ENCODE peak calls at places on chromosomes 12 and 14, in seven cellular contexts. Q is NB4, Y is adrenal gland, J is suprapubic skin, E is ovary, G is body of pancreas, D is Peyer's patch. Z is an unnamed sample.

GRCh38 chr12:104667139-104667538 is 210.4 kb downstream of the CHST11 start:
- DNase-seq in Q (peak; percentile 54), Y (peak; percentile 71), J (no peak), G (peak; percentile 86), E (no peak), D (no peak), Z (no peak)

GRCh38 chr14:75375983-75376382 is 51.8 kb upstream of the JDP2 start:
- DNase-seq in J (no peak), D (no peak), Q (no peak), Y (no peak), G (no peak), E (no peak), Z (no peak)

GRCh38 chr12:49292729-49293055 is 2.3 kb upstream of the PRPH start:
- DNase-seq in J (no peak), E (no peak), G (no peak), Q (no peak), Y (no peak), D (no peak), Z (no peak)

GRCh38 chr14:84228702-84229101 is 1301.2 kb upstream of the FLRT2 start:
- DNase-seq in J (no peak), E (no peak), D (no peak), Y (no peak), G (no peak), Q (no peak), Z (no peak)

GRCh38 chr12:56995930-56996496 is 10.3 kb downstream of the ZBTB39 start:
- DNase-seq in J (no peak), D (no peak), E (no peak), Q (no peak), Y (no peak), G (no peak), Z (no peak)

GRCh38 chr14:69318241-69318640 is 58.3 kb downstream of the GALNT16 start:
- DNase-seq in E (no peak), Q (no peak), D (no peak), J (peak; percentile 43), G (no peak), Y (peak; percentile 42), Z (no peak)

GRCh38 chr14:103801459-103801858 is 45.9 kb downstream of the PPP1R13B start:
- DNase-seq in G (no peak), J (no peak), Q (peak; percentile 73), Y (no peak), D (no peak), E (no peak), Z (peak; percentile 76)

GRCh38 chr12:51238037-51238509 is 553 bp upstream of the DAZAP2 start:
- DNase-seq in Q (no peak), D (peak; percentile 32), E (no peak), Y (no peak), J (no peak), G (peak; percentile 61), Z (no peak)

GRCh38 chr12:113040722-113041168 is 15.8 kb upstream of the DTX1 start:
- DNase-seq in D (no peak), E (no peak), J (peak; percentile 82), Q (peak; percentile 74), G (peak; percentile 77), Y (peak; percentile 79), Z (peak; percentile 90)

GRCh38 chr12:63889236-63889635 is 44.7 kb downstream of the SRGAP1 start:
- DNase-seq in G (no peak), J (no peak), Q (no peak), D (no peak), E (no peak), Y (no peak), Z (peak; percentile 27)

GRCh38 chr14:97644365-97644764 is 847.2 kb downstream of the VRK1 start:
- DNase-seq in G (no peak), Y (peak; percentile 60), E (no peak), J (no peak), Q (no peak), D (no peak), Z (no peak)

GRCh38 chr12:7935464-7935772 is 569 bp downstream of the SLC2A3 start:
- DNase-seq in D (no peak), J (no peak), Q (no peak), E (no peak), G (no peak), Y (no peak), Z (no peak)

GRCh38 chr12:65656904-65657351 is 167.4 kb upstream of the HMGA2 start:
- DNase-seq in E (no peak), G (no peak), J (no peak), Q (peak; percentile 96), D (no peak), Y (no peak), Z (no peak)

GRCh38 chr12:26152507-26153102 is 27.8 kb upstream of the BHLHE41 start:
- DNase-seq in J (no peak), D (no peak), E (no peak), Y (no peak), G (no peak), Q (no peak), Z (no peak)

GRCh38 chr14:59107819-59108218 is 80.6 kb upstream of the DAAM1 start:
- DNase-seq in Y (no peak), D (no peak), G (no peak), J (no peak), Q (no peak), E (no peak), Z (no peak)

GRCh38 chr12:6494351-6494743 is 445 bp downstream of the NCAPD2 start:
- DNase-seq in Y (no peak), Q (no peak), J (no peak), E (no peak), D (no peak), G (no peak), Z (no peak)

GRCh38 chr12:49092086-49092815 is 2.4 kb downstream of the DHH start:
- DNase-seq in Y (no peak), E (no peak), J (no peak), G (no peak), Q (peak; percentile 95), D (peak; percentile 44), Z (no peak)

GRCh38 chr14:68625366-68626090 is 167.3 kb downstream of the ZFP36L1 start:
- DNase-seq in J (no peak), G (no peak), Q (no peak), E (no peak), D (no peak), Y (peak; percentile 36), Z (no peak)

GRCh38 chr14:49986344-49987014 is 93.6 kb downstream of the ARF6 start:
- DNase-seq in G (no peak), E (no peak), J (no peak), Y (peak; percentile 5), Q (no peak), D (no peak), Z (no peak)

GRCh38 chr12:87760943-87761342 is 268.3 kb downstream of the C12orf50 start:
- DNase-seq in J (no peak), D (no peak), E (no peak), Q (no peak), Y (no peak), G (no peak), Z (no peak)

GRCh38 chr12:65657635-65658034 is 166.6 kb upstream of the HMGA2 start:
- DNase-seq in D (no peak), E (no peak), G (no peak), Y (no peak), Q (no peak), J (no peak), Z (no peak)

DNA sequence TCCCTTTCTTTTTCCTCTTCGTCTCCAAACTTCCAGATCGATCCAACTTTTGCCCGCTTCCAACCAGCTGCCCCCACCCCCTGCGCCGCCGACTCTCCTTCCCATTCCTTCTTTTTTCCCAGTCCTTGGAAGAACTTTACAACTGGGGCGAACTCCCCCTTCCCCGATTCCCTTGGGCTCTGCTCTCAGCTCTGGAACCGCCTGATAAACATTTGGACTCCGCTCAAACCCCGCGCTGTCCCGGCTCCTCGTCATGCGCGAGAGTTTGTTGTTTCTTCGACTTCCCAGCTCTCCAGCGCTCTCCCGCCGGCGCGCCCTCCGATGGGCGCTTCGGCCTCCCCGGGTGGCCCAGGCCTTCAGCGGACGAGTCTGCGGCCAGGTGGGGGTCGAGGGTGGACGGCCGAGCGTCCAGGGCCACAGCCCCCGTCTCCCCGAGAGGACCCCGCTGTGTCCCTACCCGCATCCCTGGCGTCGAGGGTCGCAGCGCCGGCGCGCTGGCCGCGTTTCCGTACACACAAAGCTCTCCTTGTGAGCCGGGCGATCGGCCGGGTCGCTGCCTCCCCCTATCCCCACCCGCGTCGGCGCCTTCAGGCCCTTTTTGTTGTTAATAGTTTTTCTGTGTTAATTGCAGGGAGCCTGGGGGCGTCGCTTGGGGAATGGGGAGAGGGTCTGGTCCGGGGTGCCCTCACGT is 819 bp downstream of the MMP14 start:
- DNase-seq in Y (peak; percentile 83), E (peak; percentile 78), D (no peak), Q (peak; percentile 68), J (peak; percentile 85), G (peak; percentile 71), Z (no peak)
- TF ChIP-seq POLR2A in Y (no peak), E (peak; percentile 34), D (no peak), Q (no peak), J (no peak), G (peak; percentile 49), Z (peak; percentile 9)

GRCh38 chr14:38950676-38951075 is 152.4 kb downstream of the SEC23A start:
- DNase-seq in G (no peak), D (no peak), Q (no peak), Y (no peak), E (no peak), J (no peak), Z (no peak)
- TF ChIP-seq POLR2A in G (no peak), D (no peak), Q (no peak), Y (no peak), E (no peak), J (no peak), Z (no peak)

DNA sequence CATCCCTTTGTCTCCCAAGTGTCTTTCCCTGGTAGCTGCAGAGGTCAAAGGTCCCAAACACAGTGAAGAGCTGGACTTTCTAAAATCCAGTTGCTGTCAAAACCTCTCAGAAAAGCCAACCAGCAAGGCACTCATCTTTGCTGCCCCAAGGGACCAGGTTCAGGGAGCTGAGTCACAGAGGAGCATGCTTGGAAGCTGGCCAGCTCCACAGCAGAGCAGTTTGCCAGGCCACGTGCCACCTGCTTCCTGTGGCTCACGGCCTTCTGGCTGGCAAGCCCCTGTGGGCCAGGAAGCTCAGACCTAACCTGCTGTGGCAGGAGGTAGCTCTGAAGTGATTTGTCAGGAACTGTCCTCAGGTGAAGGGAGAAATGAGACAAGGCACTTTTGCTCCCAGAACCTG is 3.6 kb downstream of the ISCU start:
- DNase-seq in D (peak; percentile 54), G (peak; percentile 90), J (no peak), Y (peak; percentile 96), Q (peak; percentile 87), E (peak; percentile 52), Z (peak; percentile 69)
- TF ChIP-seq POLR2A in D (no peak), G (no peak), J (no peak), Y (no peak), Q (no peak), E (no peak), Z (no peak)

GRCh38 chr14:57382283-57382682 is 8.1 kb upstream of the NAA30 start:
- DNase-seq in D (no peak), Q (no peak), E (no peak), G (no peak), J (no peak), Y (no peak), Z (no peak)
- TF ChIP-seq POLR2A in D (no peak), Q (no peak), E (no peak), G (no peak), J (no peak), Y (no peak), Z (no peak)